ENCODE peak calls at places on chromosomes 16 and 17, in nine cellular contexts. P is ovary, B is esophagus muscularis mucosa, W is transverse colon, O is SK-N-SH, R is A549, A is tibial nerve, T is K562, Q is sigmoid colon. Z is an unnamed sample.

GRCh38 chr16:84072014-84072413 is 29.4 kb upstream of the SLC38A8 start:
- DNase-seq in P (no peak), B (no peak), W (no peak), O (no peak), R (no peak), A (no peak), T (no peak), Q (no peak), Z (no peak)

GRCh38 chr16:77794586-77794985 is 6.2 kb downstream of the VAT1L start:
- DNase-seq in P (no peak), B (no peak), W (no peak), O (no peak), R (no peak), A (no peak), T (no peak), Q (no peak), Z (no peak)

GRCh38 chr16:918068-918467 is 52.7 kb downstream of the LMF1 start:
- DNase-seq in P (no peak), B (no peak), W (no peak), O (no peak), R (no peak), A (no peak), T (no peak), Q (no peak), Z (no peak)

GRCh38 chr17:30253316-30253715 is 17.8 kb upstream of the SLC6A4 start:
- DNase-seq in P (no peak), B (no peak), W (no peak), O (no peak), R (no peak), A (no peak), T (peak; percentile 31), Q (no peak), Z (no peak)

GRCh38 chr17:61454932-61455753 is 2.9 kb downstream of the TBX4 start:
- DNase-seq in P (no peak), B (no peak), W (no peak), O (no peak), R (no peak), A (no peak), T (no peak), Q (peak; percentile 54), Z (no peak)

GRCh38 chr16:28524544-28525179 is 14.1 kb downstream of the NUPR1 start:
- DNase-seq in P (no peak), B (no peak), W (no peak), O (no peak), R (no peak), A (no peak), T (peak; percentile 61), Q (no peak), Z (no peak)

GRCh38 chr16:75104836-75105235 is 11.7 kb downstream of the LDHD start:
- DNase-seq in P (no peak), B (no peak), W (no peak), O (peak; percentile 16), R (no peak), A (no peak), T (no peak), Q (peak; percentile 69), Z (peak; percentile 72)

GRCh38 chr17:49016775-49017463 is 19.7 kb downstream of the IGF2BP1 start:
- DNase-seq in P (no peak), B (no peak), W (peak; percentile 42), O (peak; percentile 73), R (peak; percentile 95), A (no peak), T (no peak), Q (no peak), Z (no peak)

GRCh38 chr17:40548982-40549680 is 16.1 kb downstream of the CCR7 start:
- DNase-seq in P (no peak), B (peak; percentile 95), W (peak; percentile 40), O (peak; percentile 47), R (peak; percentile 82), A (peak; percentile 82), T (no peak), Q (peak; percentile 87), Z (peak; percentile 71)

GRCh38 chr17:29238133-29238850 is 8.4 kb upstream of the CRYBA1 start:
- DNase-seq in P (no peak), B (peak; percentile 55), W (no peak), O (no peak), R (no peak), A (no peak), T (no peak), Q (no peak), Z (no peak)

GRCh38 chr16:27684047-27684446 is 134.1 kb downstream of the KATNIP start:
- DNase-seq in P (no peak), B (no peak), W (no peak), O (no peak), R (no peak), A (no peak), T (no peak), Q (no peak), Z (no peak)

GRCh38 chr17:2056221-2057129 is 1.6 kb downstream of the HIC1 start:
- DNase-seq in P (peak; percentile 56), B (peak; percentile 91), W (peak; percentile 42), O (no peak), R (no peak), A (no peak), T (no peak), Q (peak; percentile 75), Z (no peak)

GRCh38 chr17:56045907-56046306 is 107.4 kb upstream of the ANKFN1 start:
- DNase-seq in P (no peak), B (no peak), W (no peak), O (no peak), R (no peak), A (no peak), T (no peak), Q (no peak), Z (no peak)

GRCh38 chr16:46632778-46633733 is 11.9 kb upstream of the SHCBP1 start:
- DNase-seq in P (no peak), B (no peak), W (no peak), O (no peak), R (no peak), A (no peak), T (peak; percentile 51), Q (no peak), Z (no peak)

GRCh38 chr16:74973304-74973703 is 11.6 kb downstream of the WDR59 start:
- DNase-seq in P (no peak), B (no peak), W (no peak), O (no peak), R (no peak), A (no peak), T (no peak), Q (no peak), Z (no peak)

GRCh38 chr17:46020023-46020735 is 21.1 kb downstream of the STH start:
- DNase-seq in P (no peak), B (no peak), W (peak; percentile 33), O (no peak), R (no peak), A (no peak), T (no peak), Q (peak; percentile 50), Z (no peak)

DNA sequence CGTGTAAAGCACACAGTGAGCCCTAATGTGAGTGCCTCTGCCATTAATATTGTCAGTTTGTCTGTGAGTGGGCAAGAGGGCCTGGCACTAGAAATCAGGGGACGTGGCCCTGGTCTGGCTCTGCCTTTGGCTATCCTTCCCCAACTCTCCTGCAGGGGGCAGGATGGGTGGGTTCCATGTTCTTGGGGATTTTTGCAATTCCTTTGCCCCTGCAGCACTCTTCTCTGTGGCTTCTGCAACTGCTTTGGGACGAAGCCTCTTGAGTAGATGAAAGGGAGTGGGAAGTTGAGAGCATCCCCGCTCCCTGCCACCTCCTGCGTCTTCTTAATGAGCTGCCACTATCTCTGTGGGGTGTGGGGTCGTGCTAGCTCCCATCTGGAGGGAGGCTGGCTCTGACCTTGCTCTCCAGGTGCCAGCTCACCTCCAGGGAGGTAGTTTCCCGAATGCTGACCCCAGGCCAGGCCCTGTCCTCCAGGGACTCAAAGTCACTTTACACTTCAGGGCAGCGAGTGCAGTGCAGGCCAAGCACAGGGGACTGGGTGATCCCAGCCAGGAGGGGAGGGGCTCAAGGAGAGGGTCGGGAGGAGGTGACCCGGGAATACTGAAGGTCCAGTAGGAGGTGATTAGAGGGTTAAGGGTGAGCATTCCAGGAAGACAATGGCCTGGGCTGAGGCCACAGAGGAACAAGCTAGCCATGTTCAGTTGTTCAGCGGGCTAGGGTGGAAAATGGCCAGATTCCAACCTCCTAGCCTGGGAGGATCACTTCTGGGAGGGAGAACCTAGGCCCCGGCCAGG is 121.0 kb upstream of the NLRP1 start:
- DNase-seq in P (no peak), B (no peak), W (no peak), O (peak; percentile 36), R (peak; percentile 28), A (no peak), T (peak; percentile 20), Q (no peak), Z (no peak)
- TF ChIP-seq EP300 in P (no peak), B (no peak), W (no peak), O (no peak), R (no peak), A (no peak), T (no peak), Q (no peak), Z (no peak)

DNA sequence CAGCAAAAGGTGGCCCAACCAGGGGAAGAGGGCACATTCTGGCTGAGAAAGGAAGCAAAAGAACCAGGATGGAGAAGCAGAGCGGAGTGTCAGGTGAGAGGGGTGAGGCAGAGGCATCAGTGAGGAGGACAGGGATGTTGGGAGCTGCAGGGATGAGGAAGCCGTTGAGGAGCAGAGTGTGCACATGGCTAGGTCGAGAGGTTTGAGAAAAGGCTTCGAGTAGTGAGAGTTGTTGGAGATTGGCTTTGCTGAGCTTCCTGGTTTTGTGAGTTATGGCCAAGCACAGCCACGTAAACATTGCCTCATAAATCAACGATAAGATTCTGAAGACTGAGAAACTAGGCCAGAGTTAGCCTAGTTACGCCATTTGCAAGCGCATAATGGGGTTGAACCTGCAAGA is 26.9 kb downstream of the DNAH2 start:
- DNase-seq in P (no peak), B (no peak), W (no peak), O (no peak), R (no peak), A (no peak), T (no peak), Q (no peak), Z (no peak)
- H3K27ac ChIP-seq in P (no peak overlapping the region), B (no peak overlapping the region), W (no peak overlapping the region), O (no peak overlapping the region), R (no peak overlapping the region), A (no peak overlapping the region), T (no peak overlapping the region), Q (no peak overlapping the region), Z (no peak overlapping the region)

GRCh38 chr17:27940503-27940902 is 47.3 kb upstream of the LYRM9 start:
- DNase-seq in P (no peak), B (no peak), W (no peak), O (no peak), R (no peak), A (no peak), T (no peak), Q (no peak), Z (no peak)
- TF ChIP-seq CTCF in P (no peak), B (no peak), W (no peak), O (no peak), R (no peak), A (no peak), T (no peak), Q (no peak), Z (no peak)

DNA sequence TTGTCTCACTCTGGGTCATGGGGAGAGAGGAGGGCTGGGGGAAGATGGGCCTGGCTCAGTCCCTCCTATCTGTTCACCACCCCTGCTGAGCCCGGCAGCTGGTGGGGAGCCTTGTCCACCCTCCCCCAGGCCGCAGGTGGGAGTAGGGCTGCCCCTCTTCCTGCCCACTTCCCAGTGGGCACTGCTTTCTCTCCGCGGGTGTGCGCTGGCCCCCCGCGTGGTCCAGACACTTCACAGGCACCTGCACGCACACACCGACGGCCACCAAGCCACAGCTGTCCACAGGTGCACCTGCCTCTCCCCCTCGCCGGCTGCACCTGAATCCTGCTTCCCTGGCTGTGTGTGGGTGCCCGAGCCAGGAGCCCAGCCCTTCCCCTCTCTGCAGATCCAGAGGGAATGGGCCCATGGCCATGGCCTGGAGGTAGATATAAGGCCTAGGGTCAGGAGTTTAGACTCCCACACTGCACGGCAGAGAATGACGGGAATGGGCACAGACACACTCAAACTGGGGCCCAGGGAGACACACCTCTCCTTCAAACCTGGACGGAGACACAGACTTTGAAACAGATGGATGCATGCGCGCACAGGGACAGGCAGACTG is 2.0 kb downstream of the NHERF2 start:
- DNase-seq in P (no peak), B (no peak), W (no peak), O (no peak), R (no peak), A (no peak), T (no peak), Q (no peak), Z (no peak)
- TF ChIP-seq EP300 in P (no peak), B (no peak), W (no peak), O (no peak), R (no peak), A (no peak), T (no peak), Q (no peak), Z (no peak)

Z was measured in suprapubic skin.